ENCODE peak calls at places on chromosome X, in four cellular contexts. B, Q, P and F are unnamed samples.

GRCh38 chrX:37959212-37960021 is 46.9 kb upstream of the SYTL5 start:
- DNase-seq in Q (no peak), B (no peak), P (no peak), F (no peak)

GRCh38 chrX:68175569-68175968 is 257.7 kb downstream of the OPHN1 start:
- DNase-seq in B (peak), P (peak), Q (no peak), F (peak)

GRCh38 chrX:81174286-81174685 is 27.4 kb downstream of the HMGN5 start:
- DNase-seq in B (peak), Q (no peak), P (peak), F (no peak)

GRCh38 chrX:17375631-17376380 is 806 bp downstream of the NHS start:
- DNase-seq in B (no peak), P (peak), Q (no peak), F (no peak)

GRCh38 chrX:22392176-22392814 is 119.6 kb downstream of the CBLL2 start:
- DNase-seq in P (peak), B (peak), Q (no peak), F (no peak)

GRCh38 chrX:69740317-69740716 is 124.4 kb downstream of the EDA start:
- DNase-seq in Q (no peak), P (no peak), B (no peak), F (no peak)

GRCh38 chrX:155876704-155877103 is 4.4 kb upstream of the VAMP7 start:
- DNase-seq in Q (no peak), B (no peak), P (no peak), F (no peak)

GRCh38 chrX:21153503-21153902 is 220.7 kb upstream of the CNKSR2 start:
- DNase-seq in Q (no peak), B (peak), P (peak), F (no peak)

GRCh38 chrX:154602226-154602625 is 16.9 kb downstream of the CTAG1B start:
- DNase-seq in Q (no peak), P (no peak), B (no peak), F (no peak)

GRCh38 chrX:63513825-63514574 is 162.9 kb upstream of the SPIN4 start:
- DNase-seq in B (peak), P (peak), Q (no peak), F (peak)

GRCh38 chrX:94178145-94178790 is 504.3 kb downstream of the FAM133A start:
- DNase-seq in P (peak), Q (no peak), B (no peak), F (no peak)

GRCh38 chrX:12379666-12380065 is 241.4 kb downstream of the FRMPD4 start:
- DNase-seq in P (no peak), B (no peak), Q (no peak), F (no peak)

GRCh38 chrX:71637848-71638247 is 19.5 kb upstream of the CXCR3 start:
- DNase-seq in B (peak), P (peak), Q (no peak), F (no peak)

GRCh38 chrX:101359966-101360365 is 11.4 kb upstream of the TIMM8A start:
- DNase-seq in Q (no peak), B (no peak), P (no peak), F (no peak)

GRCh38 chrX:152843852-152844251 is 13.0 kb downstream of the NSDHL start:
- DNase-seq in B (no peak), P (no peak), Q (no peak), F (no peak)

GRCh38 chrX:9829308-9830267 is 43.4 kb downstream of the SHROOM2 start:
- DNase-seq in Q (no peak), B (no peak), P (peak), F (peak)

GRCh38 chrX:9913041-9913440 is 54.1 kb upstream of the CLDN34 start:
- DNase-seq in B (no peak), Q (no peak), P (no peak), F (no peak)

GRCh38 chrX:104254442-104255115 is at the start of gene ESX1:
- DNase-seq in B (no peak), Q (no peak), P (peak), F (no peak)

GRCh38 chrX:18890724-18891560 is 93.0 kb downstream of the PHKA2 start:
- DNase-seq in P (no peak), Q (no peak), B (no peak), F (no peak)

GRCh38 chrX:100591256-100592051 is 6.7 kb downstream of the TNMD start:
- DNase-seq in B (no peak), Q (no peak), P (no peak), F (no peak)

GRCh38 chrX:149010026-149010898 is 494.8 kb downstream of the IDS start:
- DNase-seq in B (no peak), Q (peak), P (no peak), F (no peak)

GRCh38 chrX:143788265-143788664 is 67.7 kb upstream of the SPANXN2 start:
- DNase-seq in Q (no peak), B (no peak), P (peak), F (no peak)

GRCh38 chrX:45295587-45295986 is 94.9 kb upstream of the DIPK2B start:
- DNase-seq in Q (no peak), B (peak), P (peak), F (peak)

GRCh38 chrX:133390647-133391046 is 24.6 kb downstream of the GPC4 start:
- DNase-seq in P (no peak), B (no peak), Q (no peak), F (no peak)

GRCh38 chrX:153681175-153681574 is 6.6 kb upstream of the SLC6A8 start:
- DNase-seq in B (no peak), Q (no peak), P (no peak), F (no peak)

GRCh38 chrX:12949927-12950656 is 24.8 kb upstream of the TMSB4X start:
- DNase-seq in P (peak), Q (no peak), B (peak), F (peak)

GRCh38 chrX:130984782-130985181 is 73.4 kb upstream of the ARHGAP36 start:
- DNase-seq in Q (no peak), P (no peak), B (no peak), F (no peak)

GRCh38 chrX:110086916-110087484 is 84.1 kb downstream of the TMEM164 start:
- DNase-seq in B (peak), P (peak), Q (no peak), F (peak)

GRCh38 chrX:150051096-150051495 is 112.8 kb upstream of the EOLA2 start:
- DNase-seq in Q (no peak), B (no peak), P (no peak), F (no peak)

GRCh38 chrX:53048169-53049126 is at the start of gene GPR173:
- DNase-seq in Q (peak), B (peak), P (peak), F (peak)

GRCh38 chrX:41661366-41662095 is 27.2 kb upstream of the GPR34 start:
- DNase-seq in Q (no peak), P (peak), B (no peak), F (no peak)